ENCODE peak calls at places on chromosomes 3 and 15, in five cellular contexts. C is HEK293T, F is GM12878, H is K562, Y is HepG2. E is an unnamed sample.

GRCh38 chr3:47113669-47114365 is 50.1 kb downstream of the SETD2 start:
- DNase-seq in Y (no peak), H (no peak), C (no peak), F (peak; percentile 20), E (no peak)

GRCh38 chr3:197028711-197029510 is 706 bp downstream of the MELTF start:
- DNase-seq in F (no peak), Y (no peak), H (peak; percentile 63), C (no peak), E (peak; percentile 74)

GRCh38 chr3:29156071-29156715 is 124.7 kb upstream of the RBMS3 start:
- DNase-seq in H (no peak), C (peak; percentile 13), Y (no peak), F (no peak), E (no peak)

GRCh38 chr3:181568693-181569092 is 143.0 kb upstream of the SOX2 start:
- DNase-seq in Y (no peak), C (no peak), H (no peak), F (no peak), E (no peak)

GRCh38 chr3:58351920-58352319 is 19.2 kb downstream of the PXK start:
- DNase-seq in H (no peak), F (no peak), C (no peak), Y (no peak), E (peak; percentile 45)

GRCh38 chr15:100725121-100726069 is 123.0 kb downstream of the ASB7 start:
- DNase-seq in F (no peak), H (no peak), C (no peak), Y (no peak), E (peak; percentile 8)

GRCh38 chr3:41430886-41431285 is 231.6 kb downstream of the CTNNB1 start:
- DNase-seq in H (no peak), C (no peak), F (no peak), Y (no peak), E (no peak)

GRCh38 chr15:79849789-79850188 is 47.0 kb downstream of the MTHFS start:
- DNase-seq in H (peak; percentile 49), C (peak; percentile 39), F (no peak), Y (peak; percentile 12), E (peak; percentile 30)

GRCh38 chr3:149414557-149415231 is 37.2 kb upstream of the TM4SF1 start:
- DNase-seq in Y (peak; percentile 94), C (no peak), F (no peak), H (no peak), E (no peak)

GRCh38 chr3:4776399-4776979 is 202.7 kb upstream of the BHLHE40 start:
- DNase-seq in F (peak; percentile 75), Y (no peak), H (no peak), C (no peak), E (no peak)

GRCh38 chr3:48492461-48493202 is 11.3 kb downstream of the SHISA5 start:
- DNase-seq in F (no peak), C (no peak), H (no peak), Y (no peak), E (no peak)

GRCh38 chr15:42608767-42609488 is 33.5 kb downstream of the STARD9 start:
- DNase-seq in H (no peak), C (no peak), F (no peak), Y (no peak), E (no peak)

GRCh38 chr3:190322604-190323240 is 476 bp upstream of the CLDN1 start:
- DNase-seq in C (no peak), F (no peak), H (no peak), Y (no peak), E (no peak)

GRCh38 chr3:71063768-71064287 is 519.7 kb downstream of the FOXP1 start:
- DNase-seq in Y (peak; percentile 49), F (no peak), H (peak; percentile 7), C (no peak), E (peak; percentile 53)

GRCh38 chr3:102573483-102574028 is 138.7 kb downstream of the ZPLD1 start:
- DNase-seq in C (peak; percentile 9), F (no peak), Y (no peak), H (no peak), E (no peak)

GRCh38 chr15:78049691-78050440 is 27.6 kb downstream of the TBC1D2B start:
- DNase-seq in Y (no peak), F (peak; percentile 68), H (no peak), C (no peak), E (no peak)

GRCh38 chr15:100642950-100643338 is 40.6 kb downstream of the ASB7 start:
- DNase-seq in C (no peak), F (no peak), H (no peak), Y (no peak), E (no peak)

GRCh38 chr15:36755341-36755740 is 175.9 kb downstream of the CDIN1 start:
- DNase-seq in H (no peak), F (no peak), Y (no peak), C (no peak), E (no peak)

GRCh38 chr15:101009176-101009575 is 90.0 kb downstream of the LRRK1 start:
- DNase-seq in Y (no peak), H (no peak), F (no peak), C (no peak), E (no peak)

GRCh38 chr3:125593991-125594574 is 1.2 kb downstream of the OSBPL11 start:
- DNase-seq in Y (no peak), C (no peak), H (no peak), F (no peak), E (no peak)

GRCh38 chr15:68275165-68275746 is 2.3 kb upstream of the FEM1B start:
- DNase-seq in H (no peak), F (no peak), C (no peak), Y (peak; percentile 68), E (no peak)

GRCh38 chr15:68277605-68278344 is at the start of gene FEM1B:
- DNase-seq in Y (peak; percentile 83), C (peak; percentile 78), H (peak; percentile 87), F (peak; percentile 68), E (peak; percentile 93)

GRCh38 chr15:68278345-68279217 is 1.0 kb downstream of the FEM1B start:
- DNase-seq in H (no peak), Y (peak; percentile 65), F (no peak), C (peak; percentile 52), E (peak; percentile 53)

GRCh38 chr15:68276668-68277067 is 877 bp upstream of the FEM1B start:
- DNase-seq in H (no peak), F (no peak), C (no peak), Y (no peak), E (no peak)

DNA sequence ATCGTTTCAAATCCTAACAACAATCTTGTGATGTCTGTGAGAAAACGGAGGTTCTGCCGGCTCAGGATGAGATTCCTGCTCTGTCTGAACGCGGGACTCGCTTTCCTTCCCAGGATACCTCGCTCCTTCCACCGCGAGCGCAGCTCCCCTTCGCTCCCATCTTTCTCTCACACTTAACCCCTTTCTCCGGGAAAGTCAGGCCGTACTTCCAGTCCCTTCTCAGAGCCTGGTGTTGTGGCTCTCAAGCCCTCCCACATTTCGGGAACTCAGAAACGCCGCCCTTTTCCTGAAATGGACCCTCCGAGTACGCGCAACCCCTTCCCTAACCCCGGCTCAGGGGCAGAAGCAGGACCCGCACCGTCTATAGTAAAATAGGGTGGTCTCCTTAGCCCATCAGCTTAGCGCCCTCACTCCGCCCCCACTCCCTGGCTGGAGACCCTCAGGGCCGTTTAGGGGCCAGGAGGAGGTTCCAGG is 377 bp upstream of the FEM1B start:
- DNase-seq in H (no peak), F (no peak), C (peak; percentile 53), Y (no peak), E (peak; percentile 72)
- TF ChIP-seq FOXM1 in H (no peak), F (no peak), C (no peak), Y (no peak), E (no peak)

GRCh38 chr3:168443967-168444366 is 348.2 kb upstream of the GOLIM4 start:
- DNase-seq in Y (no peak), F (no peak), H (no peak), C (no peak), E (no peak)

GRCh38 chr3:168442502-168442901 is 346.8 kb upstream of the GOLIM4 start:
- DNase-seq in H (no peak), Y (no peak), C (peak; percentile 29), F (no peak), E (no peak)
- TF ChIP-seq FOXM1 in H (no peak), Y (no peak), C (no peak), F (no peak), E (no peak)

DNA sequence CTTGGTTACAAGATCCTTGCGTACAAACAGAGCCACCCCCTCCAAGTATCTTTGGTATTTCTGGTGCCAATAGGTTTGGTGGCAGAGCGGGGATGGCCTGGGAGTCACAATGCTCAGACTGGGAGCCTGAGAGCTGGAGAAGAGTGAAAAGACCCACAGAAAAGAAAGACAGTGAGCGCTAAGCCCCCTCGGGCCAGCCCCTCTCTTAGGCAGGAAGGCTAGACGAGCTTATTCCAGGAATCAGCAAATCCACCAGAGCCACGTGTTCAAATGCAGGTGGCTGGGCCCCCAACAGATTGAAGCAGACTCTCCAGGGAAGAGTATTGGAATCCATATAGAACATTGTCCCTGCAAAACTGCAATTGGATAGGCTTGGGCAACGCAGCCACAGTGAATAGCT is 2.6 kb downstream of the IQSEC1 start:
- DNase-seq in Y (no peak), F (no peak), C (no peak), H (no peak), E (no peak)
- TF ChIP-seq FOXM1 in Y (no peak), F (no peak), C (no peak), H (no peak), E (no peak)

GRCh38 chr15:64653757-64654156 is 121.6 kb downstream of the RBPMS2 start:
- DNase-seq in Y (no peak), F (no peak), C (no peak), H (no peak), E (no peak)
- TF ChIP-seq FOXM1 in Y (no peak), F (no peak), C (no peak), H (no peak), E (no peak)

GRCh38 chr15:63403254-63403945 is 21.8 kb upstream of the CA12 start:
- DNase-seq in C (no peak), Y (no peak), H (no peak), F (no peak), E (no peak)

GRCh38 chr15:63405159-63405558 is 23.5 kb upstream of the CA12 start:
- DNase-seq in H (no peak), F (no peak), C (no peak), Y (no peak), E (no peak)

GRCh38 chr15:63401714-63402497 is 20.3 kb upstream of the CA12 start:
- DNase-seq in F (no peak), C (no peak), Y (peak; percentile 18), H (no peak), E (no peak)

GRCh38 chr15:63401078-63401477 is 19.4 kb upstream of the CA12 start:
- DNase-seq in F (no peak), C (no peak), H (no peak), Y (no peak), E (no peak)

DNA sequence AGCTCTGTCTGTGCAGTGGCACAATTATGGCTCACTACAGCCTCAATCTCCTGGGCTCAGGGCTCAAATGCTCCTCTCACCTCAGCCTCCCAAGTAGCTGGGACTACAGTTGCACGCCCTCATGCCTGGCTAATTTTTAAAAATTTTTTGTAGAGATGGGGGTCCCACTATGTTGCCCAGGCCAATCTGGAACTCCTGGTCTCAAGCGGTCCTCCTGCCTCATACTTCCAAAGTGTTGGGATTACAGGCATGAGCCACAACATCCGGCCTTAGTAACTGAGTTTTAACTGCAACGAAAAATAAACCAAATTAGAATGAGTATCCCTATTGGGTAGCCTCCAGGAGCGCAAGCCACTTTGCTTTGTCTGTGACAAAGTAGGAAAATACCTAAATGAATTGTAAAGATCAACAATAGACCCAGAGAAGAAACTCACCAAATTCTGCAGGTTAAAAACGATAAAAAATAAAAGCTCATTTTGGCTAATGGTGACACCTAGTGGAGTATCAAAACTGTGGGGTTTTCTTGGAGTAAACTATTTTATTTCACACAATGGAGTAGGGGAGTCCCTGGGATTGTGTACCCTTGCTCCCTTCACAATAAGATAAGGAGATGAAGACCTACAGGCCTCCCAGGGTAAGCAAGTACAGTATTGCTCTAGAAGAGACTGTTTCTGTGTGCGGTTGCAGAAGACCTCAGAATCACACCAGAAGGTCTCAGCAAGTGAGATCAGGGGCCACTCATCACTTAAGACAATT is 21.0 kb upstream of the CA12 start:
- DNase-seq in C (peak; percentile 12), H (peak; percentile 20), F (no peak), Y (peak; percentile 23), E (peak; percentile 41)
- TF ChIP-seq FOXM1 in C (no peak), H (no peak), F (no peak), Y (no peak), E (no peak)

E was measured in SK-N-SH.